ENCODE peak calls at places on chromosome 3, in five cellular contexts. S is body of pancreas, Y is heart right ventricle, T is K562, E is A673. B is an unnamed sample.
A peak's percentile ranks its signal among the peaks of the same experiment; 100 is the strongest.

GRCh38 chr3:146646251-146646650 is 41.1 kb upstream of the PLSCR5 start:
- DNase-seq in S (no peak), E (peak; percentile 56), T (no peak), Y (no peak), B (no peak)

GRCh38 chr3:139355502-139355901 is 11.7 kb downstream of the MRPS22 start:
- DNase-seq in Y (no peak), E (no peak), S (peak; percentile 26), T (no peak), B (no peak)

GRCh38 chr3:128113817-128114794 is 9.5 kb downstream of the RUVBL1 start:
- DNase-seq in T (no peak), E (no peak), S (peak; percentile 70), Y (peak; percentile 23), B (no peak)

GRCh38 chr3:185362850-185363661 is at the start of gene MAP3K13:
- DNase-seq in E (peak; percentile 95), T (peak; percentile 82), S (peak; percentile 90), Y (peak; percentile 62), B (peak; percentile 85)

GRCh38 chr3:27559835-27560234 is 75.7 kb upstream of the SLC4A7 start:
- DNase-seq in T (no peak), E (no peak), S (peak; percentile 11), Y (no peak), B (peak; percentile 9)

GRCh38 chr3:172051957-172052354 is 12.6 kb downstream of the FNDC3B start:
- DNase-seq in T (no peak), Y (no peak), S (no peak), E (no peak), B (no peak)

GRCh38 chr3:181839915-181840295 is 128.2 kb downstream of the SOX2 start:
- DNase-seq in Y (no peak), E (no peak), S (no peak), T (no peak), B (no peak)

GRCh38 chr3:133999891-134000685 is 29.6 kb downstream of the SLCO2A1 start:
- DNase-seq in T (no peak), E (no peak), S (no peak), Y (no peak), B (no peak)

GRCh38 chr3:41265823-41266273 is 66.5 kb downstream of the CTNNB1 start:
- DNase-seq in T (no peak), S (no peak), E (no peak), Y (no peak), B (no peak)

GRCh38 chr3:73404450-73404849 is 220.3 kb downstream of the PDZRN3 start:
- DNase-seq in S (no peak), E (peak; percentile 54), T (no peak), Y (no peak), B (no peak)

GRCh38 chr3:47854720-47855455 is 52.0 kb downstream of the DHX30 start:
- DNase-seq in E (no peak), T (no peak), Y (no peak), S (no peak), B (peak; percentile 57)

GRCh38 chr3:181455276-181455675 is 256.4 kb upstream of the SOX2 start:
- DNase-seq in T (no peak), S (no peak), E (no peak), Y (no peak), B (no peak)

GRCh38 chr3:40713795-40714194 is 189.0 kb downstream of the ZNF621 start:
- DNase-seq in S (no peak), E (no peak), T (no peak), Y (no peak), B (no peak)

GRCh38 chr3:155712008-155712407 is 32.9 kb downstream of the PLCH1 start:
- DNase-seq in S (no peak), Y (no peak), E (no peak), T (no peak), B (no peak)

GRCh38 chr3:182180646-182181385 is 469.1 kb downstream of the SOX2 start:
- DNase-seq in Y (no peak), E (no peak), T (no peak), S (no peak), B (no peak)

GRCh38 chr3:57756022-57756527 is at the start of gene SLMAP:
- DNase-seq in T (peak; percentile 94), Y (peak; percentile 95), S (peak; percentile 96), E (peak; percentile 94), B (peak; percentile 93)

GRCh38 chr3:129502641-129503386 is 25.6 kb upstream of the RHO start:
- DNase-seq in E (no peak), S (no peak), T (no peak), Y (peak; percentile 37), B (no peak)
- H3K36me3 ChIP-seq in E (no peaks in the 10 kb centered on the region), S (peaks cover 16% of the 10 kb centered on the region), T (peaks cover 3% of the 10 kb centered on the region), Y (no peaks in the 10 kb centered on the region), B (peaks cover 5% of the 10 kb centered on the region)

DNA sequence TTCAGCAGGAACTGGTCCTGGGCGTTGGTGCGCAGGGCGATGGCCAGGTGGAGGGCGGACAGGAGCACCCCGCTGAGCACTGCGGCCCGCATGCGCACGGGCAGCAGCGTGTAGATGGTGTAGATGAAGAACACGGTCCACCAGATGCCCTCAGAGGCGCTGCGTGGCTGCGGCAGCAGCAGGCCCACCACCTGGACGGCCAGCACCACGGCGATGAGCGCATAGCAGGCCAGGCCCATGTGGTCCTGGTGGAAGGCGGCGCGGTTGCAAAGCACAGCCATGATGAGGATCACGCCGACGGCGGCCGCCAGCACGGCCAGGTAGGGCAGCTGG is 1.5 kb downstream of the ADCY5 start:
- DNase-seq in T (no peak), Y (peak; percentile 37), E (no peak), S (no peak), B (no peak)
- H3K4me3 ChIP-seq in T (no peak overlapping the region), Y (peak overlapping the region; percentile 71), E (no peak overlapping the region), S (no peak overlapping the region), B (no peak overlapping the region)

GRCh38 chr3:9498781-9499180 is 54.8 kb downstream of the LHFPL4 start:
- DNase-seq in Y (no peak), T (no peak), S (no peak), E (no peak), B (no peak)

GRCh38 chr3:9499455-9500107 is 54.0 kb downstream of the LHFPL4 start:
- DNase-seq in T (no peak), E (no peak), Y (no peak), S (no peak), B (peak; percentile 84)

GRCh38 chr3:9500108-9501050 is 53.2 kb downstream of the LHFPL4 start:
- DNase-seq in E (peak; percentile 80), T (peak; percentile 78), Y (peak; percentile 57), S (peak; percentile 47), B (peak; percentile 98)

GRCh38 chr3:9503283-9503682 is 50.3 kb downstream of the LHFPL4 start:
- DNase-seq in T (peak; percentile 90), Y (peak; percentile 60), S (peak; percentile 64), E (peak; percentile 74), B (peak; percentile 90)

GRCh38 chr3:9501226-9501625 is 52.4 kb downstream of the LHFPL4 start:
- DNase-seq in S (no peak), E (no peak), Y (no peak), T (no peak), B (no peak)
- H3K27me3 ChIP-seq in S (peaks cover 6% of the 10 kb centered on the region), E (peaks cover 8% of the 10 kb centered on the region), Y (peaks cover 23% of the 10 kb centered on the region), T (peaks cover 9% of the 10 kb centered on the region), B (peaks cover 22% of the 10 kb centered on the region)

GRCh38 chr3:97872209-97873042 is 50.6 kb downstream of the CRYBG3 start:
- DNase-seq in E (peak; percentile 54), S (no peak), T (no peak), Y (no peak), B (no peak)

GRCh38 chr3:97871788-97872187 is 50.0 kb downstream of the CRYBG3 start:
- DNase-seq in E (no peak), T (no peak), Y (no peak), S (no peak), B (no peak)

DNA sequence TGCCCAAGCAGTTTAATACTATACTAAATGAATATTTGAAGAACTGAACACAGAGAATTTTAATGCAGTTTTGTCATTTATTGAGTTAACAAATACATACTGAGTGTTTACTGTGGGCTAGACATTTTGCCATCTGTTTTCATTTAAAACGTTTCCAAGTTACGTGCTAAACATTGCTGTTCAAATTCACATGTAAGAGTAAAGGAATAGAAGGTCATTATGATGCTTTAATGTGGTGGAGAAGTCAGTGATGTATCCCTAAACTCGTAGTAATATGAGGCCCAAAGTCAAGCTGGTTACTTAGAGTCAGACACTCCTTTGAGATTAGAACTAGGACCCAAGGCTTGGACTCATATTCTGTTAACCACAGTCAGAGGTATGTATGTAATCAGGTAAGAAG is 49.4 kb downstream of the CRYBG3 start:
- DNase-seq in T (no peak), Y (no peak), E (no peak), S (no peak), B (no peak)
- H3K36me3 ChIP-seq in T (no peaks in the 10 kb centered on the region), Y (no peaks in the 10 kb centered on the region), E (no peaks in the 10 kb centered on the region), S (peaks cover 3% of the 10 kb centered on the region), B (no peaks in the 10 kb centered on the region)

DNA sequence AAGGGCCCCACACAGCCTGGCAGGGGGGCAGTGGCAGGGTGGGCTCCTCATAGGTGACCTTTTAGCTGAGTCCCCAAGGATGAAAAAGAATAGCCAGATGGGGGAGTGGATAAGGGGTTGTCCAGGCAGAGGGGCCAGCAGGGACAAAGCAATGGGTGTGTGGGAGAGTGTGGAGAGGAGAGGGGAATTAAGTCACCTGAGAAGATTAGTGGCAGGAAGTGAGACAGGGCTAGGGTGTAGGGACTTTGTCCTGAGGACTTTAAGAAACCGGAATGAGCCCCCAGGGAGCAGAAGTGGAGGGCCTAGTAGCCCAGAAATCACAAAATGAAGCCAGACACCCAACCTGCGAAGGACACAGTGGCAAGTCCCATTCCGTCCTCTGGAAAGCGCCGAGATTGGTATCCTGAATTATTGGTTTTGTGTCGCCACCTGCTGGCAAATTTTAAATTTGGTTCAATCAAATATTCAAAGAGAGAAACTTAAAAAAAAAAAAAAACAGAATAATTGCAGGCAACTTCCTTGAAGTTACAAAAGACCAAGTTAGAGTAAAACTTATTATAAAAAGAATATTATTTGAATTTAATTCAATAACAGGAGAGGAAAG is 78.1 kb upstream of the SLC25A36 start:
- DNase-seq in S (peak; percentile 72), T (peak; percentile 63), E (peak; percentile 82), Y (no peak), B (peak; percentile 42)
- H3K4me3 ChIP-seq in S (no peak overlapping the region), T (no peak overlapping the region), E (no peak overlapping the region), Y (no peak overlapping the region), B (no peak overlapping the region)

GRCh38 chr3:192408721-192409151 is 318.6 kb downstream of the FGF12 start:
- DNase-seq in E (no peak), Y (peak; percentile 10), S (no peak), T (no peak), B (peak; percentile 83)

GRCh38 chr3:192409203-192409837 is 318.0 kb downstream of the FGF12 start:
- DNase-seq in T (no peak), Y (peak; percentile 44), E (no peak), S (peak; percentile 23), B (peak; percentile 80)

GRCh38 chr3:192409838-192410683 is 317.3 kb downstream of the FGF12 start:
- DNase-seq in E (peak; percentile 62), Y (peak; percentile 15), T (no peak), S (no peak), B (peak; percentile 57)

GRCh38 chr3:192408007-192408655 is 319.2 kb downstream of the FGF12 start:
- DNase-seq in T (no peak), Y (peak; percentile 19), E (no peak), S (no peak), B (peak; percentile 68)

GRCh38 chr3:192410684-192410960 is 316.7 kb downstream of the FGF12 start:
- DNase-seq in E (no peak), S (no peak), T (no peak), Y (no peak), B (no peak)
- H3K27me3 ChIP-seq in E (peaks cover 44% of the 10 kb centered on the region), S (no peaks in the 10 kb centered on the region), T (no peaks in the 10 kb centered on the region), Y (no peaks in the 10 kb centered on the region), B (peaks cover 64% of the 10 kb centered on the region)